ENCODE peak calls at places on chromosomes 11 and 22, in four cellular contexts. K is naive thymus-derived CD4-positive, alpha-beta T cell; G is SJSA1; E is Peyer's patch. P is an unnamed sample. For H3K9me3, the result is how much of the 10 kb centered on the place peaks cover.

GRCh38 chr11:120331301-120331966 is 4.8 kb upstream of the ARHGEF12 start:
- DNase-seq in G (no peak), E (no peak), K (no peak), P (no peak)

GRCh38 chr11:102330226-102330625 is 12.9 kb downstream of the BIRC3 start:
- DNase-seq in G (no peak), E (no peak), K (no peak), P (no peak)

GRCh38 chr11:8610532-8611116 is 16.6 kb upstream of the STK33 start:
- DNase-seq in E (no peak), G (no peak), K (peak), P (no peak)

GRCh38 chr11:19018901-19019300 is 41.6 kb downstream of the MRGPRX2 start:
- DNase-seq in G (no peak), K (no peak), E (no peak), P (no peak)

GRCh38 chr11:84580338-84580737 is 1046.8 kb downstream of the DLG2 start:
- DNase-seq in G (no peak), E (no peak), K (no peak), P (no peak)

GRCh38 chr11:48096588-48097525 is 116.5 kb downstream of the PTPRJ start:
- DNase-seq in E (no peak), G (no peak), K (no peak), P (no peak)

GRCh38 chr11:72326151-72326842 is 82.3 kb upstream of the PHOX2A start:
- DNase-seq in E (no peak), K (no peak), G (no peak), P (no peak)

GRCh38 chr22:38072322-38073149 is 11.4 kb downstream of the SLC16A8 start:
- DNase-seq in G (no peak), E (no peak), K (no peak), P (no peak)

GRCh38 chr22:25514436-25514835 is 50.0 kb upstream of the GRK3 start:
- DNase-seq in K (no peak), G (no peak), E (no peak), P (no peak)

GRCh38 chr22:49411236-49411635 is 416.4 kb downstream of the BRD1 start:
- DNase-seq in K (no peak), G (no peak), E (no peak), P (no peak)

GRCh38 chr11:84117394-84117793 is 831.2 kb upstream of the CCDC90B start:
- DNase-seq in K (no peak), G (no peak), E (no peak), P (no peak)

GRCh38 chr11:74870485-74870884 is 78.4 kb downstream of the XRRA1 start:
- DNase-seq in K (no peak), G (no peak), E (no peak), P (no peak)
- H3K9me3 ChIP-seq in K (under half), G (under half), E (half or more), P (under half)

GRCh38 chr11:76674517-76675400 is 4.2 kb upstream of the LRRC32 start:
- DNase-seq in G (no peak), E (no peak), K (no peak), P (no peak)
- H3K27ac ChIP-seq in G (no peak), E (no peak), K (no peak), P (no peak)

DNA sequence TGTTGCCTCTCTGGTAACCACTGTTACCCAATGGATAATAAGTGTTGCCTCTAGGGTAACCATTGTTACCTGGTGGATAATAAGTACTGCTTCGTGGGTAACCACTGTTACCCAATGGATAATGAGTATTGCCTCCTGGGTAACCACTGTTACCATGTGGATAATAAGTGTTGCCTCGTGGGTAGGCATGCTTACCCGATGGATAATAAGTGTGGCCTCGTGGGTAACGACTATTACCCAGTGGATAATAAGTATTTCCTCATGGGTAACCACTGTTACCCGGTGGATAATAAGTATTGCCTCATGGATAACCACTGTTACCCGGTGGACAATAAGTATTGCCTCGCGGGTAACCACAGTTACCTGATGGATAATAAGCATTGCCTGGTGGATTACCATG is 13.8 kb upstream of the NXPE4 start:
- DNase-seq in K (no peak), G (no peak), E (no peak), P (no peak)
- H3K9me3 ChIP-seq in K (under half), G (under half), E (under half), P (under half)

GRCh38 chr11:45107051-45107450 is 39.4 kb upstream of the PRDM11 start:
- DNase-seq in G (no peak), E (no peak), K (no peak), P (no peak)
- H3K27ac ChIP-seq in G (no peak), E (no peak), K (no peak), P (no peak)

DNA sequence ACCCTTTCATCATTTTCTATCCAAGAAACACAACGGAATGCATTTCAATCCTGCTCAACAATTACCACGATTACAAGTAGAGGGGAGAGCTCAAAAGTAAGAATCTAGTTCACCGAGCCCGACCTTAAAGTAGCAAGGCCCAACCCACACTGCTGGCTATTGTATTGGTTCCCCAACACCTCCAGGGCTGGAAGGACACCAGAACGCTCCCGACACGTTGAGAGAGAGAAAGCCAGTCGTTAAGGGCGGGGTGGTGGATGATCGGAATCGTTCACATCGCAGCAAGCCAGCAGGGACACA is 690 bp downstream of the CKAP5 start:
- DNase-seq in E (no peak), K (no peak), G (no peak), P (no peak)
- H3K9me3 ChIP-seq in E (under half), K (under half), G (under half), P (under half)

GRCh38 chr11:117877120-117877784 is 794 bp upstream of the FXYD6 start:
- DNase-seq in K (no peak), E (no peak), G (no peak), P (no peak)
- H3K27ac ChIP-seq in K (no peak), E (peak), G (no peak), P (peak)

GRCh38 chr22:22684605-22685561 is 40.5 kb downstream of the GGTLC2 start:
- DNase-seq in K (no peak), E (peak), G (peak), P (peak)

GRCh38 chr22:22682807-22683667 is 38.6 kb downstream of the GGTLC2 start:
- DNase-seq in E (no peak), K (no peak), G (peak), P (no peak)

GRCh38 chr22:22683668-22684361 is 39.4 kb downstream of the GGTLC2 start:
- DNase-seq in K (no peak), G (no peak), E (no peak), P (no peak)

GRCh38 chr22:22687638-22688500 is 43.5 kb downstream of the GGTLC2 start:
- DNase-seq in E (no peak), K (peak), G (no peak), P (no peak)

DNA sequence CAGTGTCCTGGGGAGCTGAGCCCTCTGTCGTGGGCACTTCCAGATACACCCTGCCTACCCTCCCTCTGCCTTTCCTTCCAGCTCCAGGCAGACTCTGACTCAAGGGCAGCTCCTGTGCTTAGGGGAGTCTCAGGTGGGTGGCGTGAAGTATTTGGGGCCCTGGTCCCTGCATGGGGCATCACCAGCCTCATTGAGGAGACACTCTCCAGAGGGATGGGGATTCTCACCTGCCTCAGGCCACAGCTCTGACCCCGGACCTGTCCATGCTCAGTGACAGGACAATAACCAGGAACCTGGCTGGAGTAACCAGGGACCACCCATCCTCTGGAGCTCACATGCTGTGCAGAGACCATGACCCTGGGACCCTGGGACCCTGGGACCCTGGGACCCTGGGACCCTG is 41.2 kb downstream of the GGTLC2 start:
- DNase-seq in E (no peak), G (no peak), K (no peak), P (no peak)
- H3K9me3 ChIP-seq in E (under half), G (under half), K (under half), P (under half)

DNA sequence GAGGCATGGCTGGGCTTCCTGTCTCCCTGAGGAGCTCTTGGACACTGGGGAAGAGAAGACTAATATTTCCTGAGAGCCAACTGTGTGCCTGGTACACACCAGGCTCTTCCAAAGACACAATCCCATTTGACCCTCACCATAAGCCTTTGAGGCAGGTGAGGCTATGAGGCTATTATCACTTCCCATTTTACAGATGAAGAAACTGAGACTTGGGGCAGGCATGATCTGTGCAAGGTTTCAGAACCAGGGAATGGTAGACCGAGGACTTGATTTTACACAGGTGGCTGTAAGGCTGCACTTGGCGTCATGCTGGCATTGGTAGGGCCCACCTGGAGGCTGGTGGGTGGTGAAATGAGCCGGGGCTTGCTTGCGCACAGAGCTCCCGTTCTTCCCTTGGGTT is 90.8 kb downstream of the LRRC32 start:
- DNase-seq in K (no peak), G (no peak), E (no peak), P (no peak)
- H3K27ac ChIP-seq in K (no peak), G (peak), E (peak), P (peak)

GRCh38 chr11:134800130-134800529 is 388.1 kb upstream of the B3GAT1 start:
- DNase-seq in K (no peak), G (no peak), E (no peak), P (no peak)

GRCh38 chr11:134794192-134794591 is 382.1 kb upstream of the B3GAT1 start:
- DNase-seq in G (no peak), E (no peak), K (no peak), P (no peak)

GRCh38 chr11:134795017-134795416 is 383.0 kb upstream of the B3GAT1 start:
- DNase-seq in E (no peak), G (no peak), K (no peak), P (no peak)

GRCh38 chr11:134800826-134801225 is 388.8 kb upstream of the B3GAT1 start:
- DNase-seq in E (no peak), K (no peak), G (no peak), P (no peak)

GRCh38 chr11:134797411-134798089 is 385.5 kb upstream of the B3GAT1 start:
- DNase-seq in K (no peak), G (no peak), E (no peak), P (peak)
- H3K9me3 ChIP-seq in K (under half), G (under half), E (under half), P (under half)

P was measured in right lobe of liver.